ENCODE peak calls at places on chromosomes 16 and 17, in nine cellular contexts. M is effector CD4-positive, alpha-beta T cell; B is NCI-H748 treated with DMSO at 0.1 percent for 48 hours; H is MCF 10A; N is C1 segment of cervical spinal cord; T is occipital lobe; S is amniotic stem cell; V is GM12878; C is esophagus squamous epithelium. Y is an unnamed sample.

GRCh38 chr16:7025616-7026190 is 306.9 kb upstream of the RBFOX1 start:
- DNase-seq in M (no peak), B (peak; percentile 37), H (peak; percentile 6), N (peak; percentile 34), T (peak; percentile 47), S (no peak), V (no peak), C (no peak), Y (peak; percentile 63)

GRCh38 chr17:50257574-50258224 is 16.6 kb upstream of the TMEM92 start:
- DNase-seq in M (no peak), B (no peak), H (no peak), N (no peak), T (no peak), S (no peak), V (no peak), C (no peak), Y (no peak)

GRCh38 chr16:14600164-14600563 is 29.9 kb downstream of the PARN start:
- DNase-seq in M (no peak), B (no peak), H (peak; percentile 27), N (no peak), T (no peak), S (no peak), V (no peak), C (no peak), Y (no peak)

GRCh38 chr16:79071424-79071823 is 529.1 kb downstream of the MAF start:
- DNase-seq in M (no peak), B (no peak), H (peak; percentile 54), N (no peak), T (no peak), S (no peak), V (no peak), C (no peak), Y (peak; percentile 45)

GRCh38 chr17:6749519-6749918 is 6.3 kb upstream of the XAF1 start:
- DNase-seq in M (no peak), B (no peak), H (peak; percentile 43), N (no peak), T (no peak), S (no peak), V (no peak), C (no peak), Y (no peak)

GRCh38 chr16:30775381-30776099 is 11.5 kb downstream of the ZNF629 start:
- DNase-seq in M (peak; percentile 28), B (peak; percentile 30), H (peak; percentile 87), N (peak; percentile 83), T (peak; percentile 82), S (no peak), V (no peak), C (no peak), Y (peak; percentile 78)

GRCh38 chr17:31391496-31391949 is at the start of gene RAB11FIP4:
- DNase-seq in M (no peak), B (no peak), H (no peak), N (peak; percentile 27), T (peak; percentile 44), S (no peak), V (no peak), C (no peak), Y (peak; percentile 15)

GRCh38 chr16:75282811-75283281 is 31.4 kb upstream of the BCAR1 start:
- DNase-seq in M (no peak), B (no peak), H (peak; percentile 40), N (peak; percentile 26), T (peak; percentile 69), S (no peak), V (no peak), C (no peak), Y (no peak)

GRCh38 chr17:41453069-41453468 is 12.3 kb upstream of the KRT38 start:
- DNase-seq in M (no peak), B (no peak), H (no peak), N (no peak), T (no peak), S (no peak), V (no peak), C (no peak), Y (no peak)